ENCODE peak calls at places on chromosome 4, in ten cellular contexts. C is GM23338, G is mammary epithelial cell, F is astrocyte, N is hepatocyte, L is Karpas-422, Y is PC-3, A is OCI-LY7, W is K562, M is PC-9. O is an unnamed sample. For H3K79me2, the result is how much of the 10 kb centered on the place peaks cover.

GRCh38 chr4:71630783-71631182 is 153.1 kb downstream of the GC start:
- DNase-seq in A (no peak), C (no peak), F (no peak), N (no peak), L (no peak), Y (peak), W (no peak), G (no peak), M (no peak), O (no peak)

GRCh38 chr4:165813606-165814005 is 59.4 kb upstream of the TLL1 start:
- DNase-seq in A (no peak), L (no peak), W (no peak), G (peak), M (no peak), F (peak), Y (no peak), N (no peak), C (no peak), O (no peak)

GRCh38 chr4:3079694-3080123 is 5.2 kb downstream of the HTT start:
- DNase-seq in N (no peak), C (no peak), M (no peak), G (no peak), Y (no peak), L (no peak), F (no peak), W (no peak), A (no peak), O (no peak)

GRCh38 chr4:48698029-48698901 is 81.8 kb downstream of the FRYL start:
- DNase-seq in C (no peak), F (peak), G (peak), Y (peak), A (no peak), W (no peak), M (peak), N (peak), L (no peak), O (no peak)

GRCh38 chr4:56435748-56436442 is at the start of gene PAICS:
- DNase-seq in F (peak), L (peak), W (peak), A (peak), C (peak), N (peak), M (peak), G (peak), Y (peak), O (peak)

GRCh38 chr4:106717094-106717493 is 319.0 kb downstream of the DKK2 start:
- DNase-seq in N (no peak), W (no peak), Y (no peak), F (peak), C (no peak), L (no peak), A (no peak), G (no peak), M (no peak), O (no peak)

GRCh38 chr4:147793973-147794690 is 62.2 kb downstream of the ARHGAP10 start:
- DNase-seq in M (no peak), L (no peak), A (no peak), W (no peak), G (no peak), F (no peak), N (no peak), C (no peak), Y (peak), O (no peak)

GRCh38 chr4:171954650-171955049 is 141.4 kb downstream of the GALNTL6 start:
- DNase-seq in M (no peak), Y (no peak), A (no peak), G (peak), C (no peak), W (no peak), L (no peak), N (no peak), F (no peak), O (no peak)

GRCh38 chr4:98691588-98691987 is 33.2 kb upstream of the TSPAN5 start:
- DNase-seq in C (no peak), W (no peak), A (no peak), L (no peak), N (no peak), Y (no peak), M (no peak), G (no peak), F (no peak), O (no peak)

GRCh38 chr4:83456184-83456501 is 285 bp downstream of the MRPS18C start:
- DNase-seq in F (no peak), G (no peak), C (no peak), Y (no peak), W (no peak), A (no peak), N (no peak), L (no peak), M (no peak), O (no peak)
- H3K79me2 ChIP-seq in F (half or more), G (half or more), C (under half), Y (half or more), W (half or more), A (half or more), N (under half), L (half or more), M (under half), O (under half)

GRCh38 chr4:184384810-184385557 is 89.4 kb downstream of the IRF2 start:
- DNase-seq in N (no peak), A (peak), C (peak), F (no peak), M (peak), Y (no peak), W (no peak), L (peak), G (peak), O (peak)
- H3K79me2 ChIP-seq in N (under half), A (under half), C (under half), F (under half), M (under half), Y (under half), W (under half), L (under half), G (under half), O (under half)

GRCh38 chr4:156811963-156812362 is 159.6 kb downstream of the PDGFC start:
- DNase-seq in Y (no peak), A (no peak), G (no peak), M (no peak), C (no peak), W (no peak), N (no peak), F (no peak), L (no peak), O (no peak)
- H3K79me2 ChIP-seq in Y (under half), A (under half), G (under half), M (under half), C (under half), W (under half), N (under half), F (half or more), L (under half), O (under half)

GRCh38 chr4:76963136-76963477 is 13.6 kb downstream of the SEPTIN11 start:
- DNase-seq in N (no peak), A (no peak), F (no peak), C (no peak), M (no peak), Y (no peak), W (no peak), L (no peak), G (no peak), O (no peak)

GRCh38 chr4:76964769-76965168 is 15.2 kb downstream of the SEPTIN11 start:
- DNase-seq in W (no peak), M (no peak), G (no peak), A (no peak), L (no peak), F (no peak), N (no peak), Y (peak), C (no peak), O (no peak)

GRCh38 chr4:76960014-76960413 is 10.5 kb downstream of the SEPTIN11 start:
- DNase-seq in C (no peak), L (no peak), A (no peak), N (peak), W (no peak), M (no peak), G (no peak), F (peak), Y (no peak), O (no peak)

GRCh38 chr4:76966024-76966579 is 16.6 kb downstream of the SEPTIN11 start:
- DNase-seq in W (no peak), A (no peak), C (no peak), M (no peak), L (no peak), G (no peak), Y (peak), N (no peak), F (no peak), O (no peak)

GRCh38 chr4:76962406-76963135 is 13.0 kb downstream of the SEPTIN11 start:
- DNase-seq in L (no peak), M (no peak), W (no peak), N (no peak), A (no peak), F (no peak), C (no peak), G (no peak), Y (no peak), O (no peak)
- H3K79me2 ChIP-seq in L (under half), M (under half), W (half or more), N (half or more), A (under half), F (half or more), C (half or more), G (half or more), Y (half or more), O (under half)

GRCh38 chr4:7049739-7050138 is 6.6 kb downstream of the TADA2B start:
- DNase-seq in C (no peak), G (no peak), M (no peak), N (no peak), F (no peak), L (no peak), Y (no peak), A (no peak), W (no peak), O (no peak)
- H3K79me2 ChIP-seq in C (half or more), G (half or more), M (under half), N (half or more), F (half or more), L (half or more), Y (half or more), A (under half), W (half or more), O (under half)

GRCh38 chr4:75729836-75730235 is 5.5 kb downstream of the USO1 start:
- DNase-seq in W (no peak), C (no peak), A (no peak), M (no peak), N (no peak), Y (no peak), F (no peak), G (no peak), L (no peak), O (no peak)
- H3K79me2 ChIP-seq in W (half or more), C (half or more), A (half or more), M (half or more), N (half or more), Y (half or more), F (half or more), G (half or more), L (half or more), O (under half)

GRCh38 chr4:8202526-8203375 is 3.7 kb downstream of the SH3TC1 start:
- DNase-seq in N (peak), F (no peak), A (peak), C (no peak), W (no peak), L (no peak), Y (no peak), G (no peak), M (no peak), O (no peak)
- H3K79me2 ChIP-seq in N (under half), F (under half), A (under half), C (under half), W (under half), L (under half), Y (under half), G (half or more), M (under half), O (under half)

GRCh38 chr4:1898007-1898406 is 26.8 kb downstream of the NSD2 start:
- DNase-seq in M (no peak), A (no peak), C (no peak), N (no peak), W (no peak), Y (no peak), L (no peak), G (no peak), F (no peak), O (no peak)

GRCh38 chr4:1898681-1899080 is 27.5 kb downstream of the NSD2 start:
- DNase-seq in G (no peak), W (no peak), M (no peak), A (peak), C (no peak), L (peak), Y (no peak), F (no peak), N (no peak), O (no peak)

GRCh38 chr4:1900087-1900433 is 28.9 kb downstream of the NSD2 start:
- DNase-seq in M (no peak), L (no peak), Y (no peak), N (no peak), C (no peak), A (no peak), F (no peak), W (no peak), G (no peak), O (no peak)

GRCh38 chr4:1900624-1901023 is 29.4 kb downstream of the NSD2 start:
- DNase-seq in M (no peak), C (no peak), N (no peak), F (no peak), Y (no peak), G (no peak), A (no peak), L (no peak), W (no peak), O (no peak)

DNA sequence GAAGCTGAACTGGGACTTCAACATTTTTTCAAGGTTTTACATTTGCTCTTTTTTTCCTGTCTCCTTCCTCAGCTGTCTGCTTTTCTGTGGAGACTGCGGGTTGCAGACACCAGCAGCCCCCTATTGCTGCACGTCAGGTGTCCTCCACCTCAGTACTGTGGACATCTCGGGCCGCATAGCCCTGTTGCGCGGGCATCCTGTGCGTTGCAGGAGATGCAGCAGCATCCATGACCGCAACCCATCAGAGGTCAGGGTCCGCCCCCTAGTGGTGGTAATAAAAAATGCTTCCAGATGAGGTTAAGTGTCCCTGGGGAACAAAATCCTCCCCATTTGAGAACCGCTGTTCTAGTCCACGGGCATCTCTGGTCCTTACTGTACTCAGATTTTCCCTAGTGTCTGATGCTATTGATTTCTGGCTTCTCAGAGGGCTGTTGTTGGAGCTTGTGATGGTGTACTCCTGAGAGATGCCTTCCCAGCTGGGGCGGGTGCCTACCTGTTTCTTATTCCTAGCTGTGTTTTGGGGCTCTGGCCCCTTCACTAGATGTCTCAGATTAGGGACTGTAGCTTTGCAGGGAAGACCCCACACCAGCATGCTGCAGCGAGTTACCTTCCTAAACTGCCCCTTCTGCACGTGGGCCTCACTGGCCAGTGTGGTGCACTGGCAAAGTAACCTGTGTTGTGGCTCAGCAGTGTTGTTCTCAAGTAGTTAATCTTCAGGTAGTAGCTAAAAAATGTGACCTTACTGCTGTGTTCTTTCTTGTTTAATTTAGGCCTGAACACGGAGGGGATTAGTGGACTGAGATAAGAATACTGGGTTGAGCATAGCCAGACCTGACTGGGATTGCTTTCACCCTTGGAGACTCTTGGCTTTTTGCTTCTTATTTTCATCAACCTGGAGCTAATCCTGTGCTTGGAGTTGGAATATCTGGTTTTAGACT is 28.2 kb downstream of the NSD2 start:
- DNase-seq in F (peak), Y (peak), M (peak), N (peak), W (peak), L (peak), A (peak), C (peak), G (peak), O (peak)
- H3K79me2 ChIP-seq in F (half or more), Y (half or more), M (half or more), N (half or more), W (half or more), L (half or more), A (half or more), C (half or more), G (half or more), O (under half)